ENCODE peak calls at places on chromosomes 7 and 10, in four cellular contexts. A is ovary, U is Peyer's patch, I is psoas muscle. K is an unnamed sample.

GRCh38 chr10:49265885-49266284 is 33.1 kb upstream of the C10orf71 start:
- DNase-seq in A (no peak), U (no peak), I (no peak), K (no peak)

GRCh38 chr10:98246911-98247820 is 20.8 kb downstream of the LOXL4 start:
- DNase-seq in A (no peak), U (no peak), I (no peak), K (no peak)

GRCh38 chr7:12152196-12152918 is 58.7 kb upstream of the TMEM106B start:
- DNase-seq in A (no peak), U (no peak), I (no peak), K (no peak)

GRCh38 chr7:85014936-85015335 is 171.9 kb downstream of the SEMA3D start:
- DNase-seq in A (no peak), U (no peak), I (no peak), K (no peak)

GRCh38 chr7:44046321-44047061 is 2.0 kb downstream of the DBNL start:
- DNase-seq in A (no peak), U (no peak), I (no peak), K (no peak)

GRCh38 chr7:97019710-97020109 is 4.9 kb downstream of the DLX5 start:
- DNase-seq in A (no peak), U (no peak), I (no peak), K (no peak)

GRCh38 chr10:3976718-3977117 is 191.7 kb upstream of the KLF6 start:
- DNase-seq in A (no peak), U (no peak), I (no peak), K (peak; percentile 38)

GRCh38 chr7:33578166-33578565 is 327.2 kb upstream of the BMPER start:
- DNase-seq in A (no peak), U (no peak), I (no peak), K (peak; percentile 64)

GRCh38 chr7:19020711-19021110 is 96.7 kb downstream of the TWIST1 start:
- DNase-seq in A (no peak), U (no peak), I (no peak), K (peak; percentile 41)

GRCh38 chr7:112930787-112931186 is 140.6 kb upstream of the TMEM168 start:
- DNase-seq in A (no peak), U (no peak), I (no peak), K (peak; percentile 67)

GRCh38 chr10:28744021-28744420 is 66.7 kb downstream of the BAMBI start:
- DNase-seq in A (no peak), U (no peak), I (no peak), K (no peak)

GRCh38 chr7:37901890-37902524 is 14.6 kb downstream of the SFRP4 start:
- DNase-seq in A (no peak), U (no peak), I (no peak), K (peak; percentile 76)

GRCh38 chr7:30365626-30366025 is 81.2 kb downstream of the ZNRF2 start:
- DNase-seq in A (no peak), U (no peak), I (no peak), K (no peak)

GRCh38 chr10:122143238-122143841 is 127.8 kb upstream of the BTBD16 start:
- DNase-seq in A (no peak), U (no peak), I (no peak), K (no peak)

GRCh38 chr7:5451391-5451790 is 27.8 kb upstream of the TNRC18 start:
- DNase-seq in A (no peak), U (no peak), I (no peak), K (no peak)

GRCh38 chr10:22681783-22682183 is 32.6 kb downstream of the PIP4K2A start:
- DNase-seq in A (no peak), U (no peak), I (no peak), K (peak; percentile 88)

GRCh38 chr10:126380352-126381076 is 7.8 kb downstream of the ADAM12 start:
- DNase-seq in A (no peak), U (no peak), I (no peak), K (no peak)

GRCh38 chr10:24299587-24300258 is 90.8 kb downstream of the KIAA1217 start:
- DNase-seq in A (no peak), U (no peak), I (no peak), K (peak; percentile 31)

GRCh38 chr7:442457-442856 is 77.2 kb downstream of the PDGFA start:
- DNase-seq in A (no peak), U (no peak), I (no peak), K (no peak)

GRCh38 chr10:64576497-64576896 is 1055.3 kb downstream of the REEP3 start:
- DNase-seq in A (no peak), U (no peak), I (no peak), K (no peak)
- H3K4me3 ChIP-seq in A (no peak overlapping the region), U (no peak overlapping the region), I (no peak overlapping the region), K (no peak overlapping the region)

DNA sequence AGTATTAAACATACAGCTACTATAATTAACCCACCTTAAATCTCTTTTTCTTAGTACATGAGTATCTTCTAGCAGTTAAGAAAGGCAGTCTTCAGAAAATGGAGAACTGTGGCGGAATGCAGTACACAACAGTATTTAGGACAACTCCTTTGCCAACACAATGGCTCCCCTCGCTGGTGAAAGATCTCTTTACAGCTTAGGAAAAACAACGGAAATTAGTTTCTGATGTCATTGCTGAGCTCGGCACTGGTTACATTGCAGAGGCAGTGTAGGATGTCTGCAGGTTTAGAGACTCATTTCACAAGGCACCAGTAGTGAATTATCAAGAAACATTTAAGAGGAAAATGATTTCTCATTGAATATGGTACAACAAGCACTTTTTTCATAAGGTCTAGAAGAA is 43.4 kb downstream of the GLRX3 start:
- DNase-seq in A (no peak), U (no peak), I (no peak), K (peak; percentile 87)
- TF ChIP-seq CTCF in A (no peak), U (peak; percentile 21), I (peak; percentile 42), K (peak; percentile 48)

GRCh38 chr7:55965805-55966421 is 1.5 kb downstream of the NIPSNAP2 start:
- DNase-seq in A (no peak), U (no peak), I (peak; percentile 55), K (no peak)
- H3K4me3 ChIP-seq in A (no peak overlapping the region), U (no peak overlapping the region), I (peak overlapping the region; percentile 73), K (no peak overlapping the region)

GRCh38 chr10:117460846-117461765 is 81.4 kb upstream of the EMX2 start:
- DNase-seq in A (no peak), U (no peak), I (no peak), K (no peak)

GRCh38 chr10:117463545-117463920 is 79.0 kb upstream of the EMX2 start:
- DNase-seq in A (no peak), U (no peak), I (no peak), K (no peak)

GRCh38 chr10:117462816-117463544 is 79.6 kb upstream of the EMX2 start:
- DNase-seq in A (no peak), U (no peak), I (no peak), K (no peak)

GRCh38 chr10:117461766-117462423 is 80.7 kb upstream of the EMX2 start:
- DNase-seq in A (peak; percentile 29), U (peak; percentile 67), I (peak; percentile 65), K (peak; percentile 77)

DNA sequence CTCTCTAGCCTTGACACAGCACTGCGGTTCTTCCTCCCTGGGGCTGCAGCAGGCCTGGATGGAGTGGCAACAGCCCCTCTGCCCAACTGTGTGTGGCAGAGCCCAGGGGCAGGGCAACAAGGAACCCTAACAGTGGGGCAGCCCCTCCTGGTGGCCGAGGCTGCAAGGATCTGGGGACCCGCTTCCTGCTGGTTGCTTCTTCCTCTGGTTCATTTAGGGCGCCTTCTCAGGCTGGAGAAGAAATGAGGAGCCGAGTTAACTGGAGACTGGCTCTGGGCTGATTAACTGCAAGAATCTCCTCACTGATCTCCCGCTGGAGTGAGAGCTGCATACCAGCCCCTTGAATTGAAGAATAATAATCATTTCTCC is 80.1 kb upstream of the EMX2 start:
- DNase-seq in A (no peak), U (no peak), I (no peak), K (peak; percentile 22)
- TF ChIP-seq CTCF in A (no peak), U (no peak), I (no peak), K (peak; percentile 22)

DNA sequence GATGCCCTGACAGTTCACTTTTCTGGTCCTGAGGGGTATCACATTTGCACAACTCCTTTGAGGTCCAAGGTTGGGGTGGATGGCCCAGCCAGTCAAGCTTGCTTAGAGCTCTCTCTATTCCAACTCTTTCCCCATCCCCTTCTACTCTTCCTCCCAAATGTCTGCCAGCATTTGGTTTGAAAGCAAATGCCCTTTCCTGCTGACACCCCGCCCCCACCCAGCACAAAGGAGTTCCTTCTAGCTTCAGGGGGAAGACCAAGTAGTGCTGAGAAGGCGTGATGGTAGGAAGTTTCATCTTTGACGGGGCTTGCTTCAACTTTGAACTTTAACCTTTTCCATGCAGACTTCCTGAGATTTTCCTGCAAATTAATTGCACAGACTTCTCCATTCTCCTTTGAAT is 137.5 kb upstream of the TCF7L2 start:
- DNase-seq in A (no peak), U (no peak), I (no peak), K (no peak)
- H3K4me3 ChIP-seq in A (no peak overlapping the region), U (no peak overlapping the region), I (no peak overlapping the region), K (no peak overlapping the region)

DNA sequence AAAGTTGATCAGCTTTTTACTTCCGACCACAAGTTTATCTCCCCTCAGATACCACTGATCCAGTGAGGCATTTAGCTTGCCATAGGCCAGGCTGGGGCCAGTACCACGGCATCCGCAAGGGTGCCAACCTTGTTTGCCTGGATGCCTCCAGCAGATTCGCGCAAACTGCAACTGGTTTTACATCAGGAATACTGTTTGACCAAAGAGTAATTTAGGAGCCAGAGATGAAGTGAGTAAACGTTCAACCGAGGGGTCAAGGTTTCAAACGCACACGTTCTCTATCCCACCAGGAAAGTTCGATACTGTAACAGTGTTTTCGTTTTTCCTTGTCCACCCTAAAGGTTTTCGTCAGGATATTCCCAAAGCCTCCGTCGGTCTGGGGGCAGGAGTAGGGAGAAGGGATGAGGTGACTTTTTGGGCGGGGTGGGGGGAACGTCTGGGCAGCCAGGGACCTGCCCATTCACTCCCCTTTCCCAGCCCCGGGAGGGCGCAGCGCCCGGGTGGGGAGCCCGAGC is at the start of gene MDFIC:
- DNase-seq in A (peak; percentile 31), U (no peak), I (peak; percentile 21), K (no peak)
- TF ChIP-seq CTCF in A (no peak), U (no peak), I (no peak), K (no peak)

DNA sequence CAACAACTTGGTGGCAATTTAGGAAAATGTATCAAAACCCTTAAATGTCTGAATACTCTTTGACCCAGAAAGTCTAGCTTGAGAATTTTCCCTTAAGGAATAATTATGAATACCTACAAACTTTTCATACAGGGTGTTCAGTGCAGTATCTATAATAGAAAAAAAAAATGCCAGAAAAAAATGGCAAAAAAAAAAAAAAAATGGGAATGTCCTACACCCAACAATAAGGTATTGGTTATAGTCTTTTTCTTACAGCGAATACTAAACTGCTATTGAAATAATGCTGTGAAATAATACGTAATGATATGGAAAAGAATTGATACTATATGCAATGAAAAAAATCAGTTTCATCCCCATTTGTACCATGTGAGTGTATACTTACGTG is 44.3 kb downstream of the ZNF800 start:
- DNase-seq in A (no peak), U (no peak), I (no peak), K (no peak)
- H3K4me3 ChIP-seq in A (peak overlapping the region; percentile 30), U (peak overlapping the region; percentile 11), I (peak overlapping the region; percentile 58), K (peak overlapping the region; percentile 39)

DNA sequence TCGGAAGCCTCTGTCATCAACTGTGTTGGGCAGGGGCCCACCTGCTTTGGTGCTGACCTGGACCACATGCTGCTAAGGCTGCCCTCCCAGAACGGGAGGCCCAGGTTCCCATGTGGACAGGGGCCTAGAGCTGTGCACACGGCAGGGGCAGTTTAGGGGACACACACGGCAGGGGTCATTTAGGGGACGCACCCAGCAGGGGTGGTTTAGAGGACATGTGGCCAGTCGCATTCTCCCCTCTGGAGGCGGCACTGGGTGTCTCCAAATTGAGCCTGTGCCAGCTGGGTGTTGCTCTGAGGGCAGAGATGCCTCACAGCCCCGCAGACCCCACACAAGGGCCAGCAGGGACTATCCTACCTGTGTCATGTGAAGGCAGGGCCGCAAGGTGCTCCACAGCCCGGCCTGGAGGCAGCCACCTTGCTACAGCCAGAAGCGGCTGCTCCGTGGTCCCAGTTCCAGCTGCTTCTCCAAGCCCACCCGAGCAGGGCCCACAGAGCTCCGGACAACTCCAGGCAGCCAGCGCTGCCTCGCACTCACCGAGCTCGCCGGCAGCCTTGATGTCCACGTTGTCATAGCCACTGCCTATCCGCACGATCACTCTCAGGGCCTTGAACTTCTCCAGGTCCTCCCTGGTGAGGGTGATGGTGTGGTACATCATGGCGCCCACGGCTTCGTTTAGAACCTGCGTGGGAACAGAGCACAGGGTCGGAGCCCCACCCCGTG is 60.7 kb downstream of the ZRANB1 start:
- DNase-seq in A (peak; percentile 31), U (no peak), I (no peak), K (no peak)
- TF ChIP-seq CTCF in A (no peak), U (no peak), I (no peak), K (no peak)

K was measured in cardiac fibroblast.